ENCODE peak calls at places on chromosomes 2 and 18, in six cellular contexts. U is fibroblast of pulmonary artery, P is choroid plexus epithelial cell, E is lower leg skin, F is cardiac muscle cell, I is RWPE2. Q is an unnamed sample.
A peak's percentile ranks its signal among the peaks of the same experiment; 100 is the strongest.

GRCh38 chr2:167249197-167249596 is 360.9 kb downstream of the XIRP2 start:
- DNase-seq in P (peak; percentile 34), F (no peak), E (no peak), U (peak; percentile 11), I (no peak), Q (no peak)

GRCh38 chr18:26436176-26437031 is 111.9 kb downstream of the KCTD1 start:
- DNase-seq in P (peak; percentile 93), E (no peak), F (no peak), I (no peak), U (peak; percentile 79), Q (peak; percentile 90)

GRCh38 chr18:44973282-44973681 is 292.6 kb downstream of the SETBP1 start:
- DNase-seq in I (no peak), F (no peak), P (peak; percentile 41), U (peak; percentile 17), E (no peak), Q (peak; percentile 12)

GRCh38 chr18:79068946-79069791 is at the start of gene ATP9B:
- DNase-seq in P (peak; percentile 99), E (peak; percentile 95), F (peak; percentile 96), I (peak; percentile 96), U (peak; percentile 99), Q (peak; percentile 85)

GRCh38 chr2:29323961-29324360 is 208.7 kb downstream of the CLIP4 start:
- DNase-seq in F (no peak), U (peak; percentile 29), E (no peak), I (no peak), P (no peak), Q (no peak)

GRCh38 chr18:21486905-21487437 is 113.5 kb downstream of the ESCO1 start:
- DNase-seq in U (no peak), F (no peak), I (no peak), P (no peak), E (no peak), Q (no peak)

GRCh38 chr2:31247671-31248070 is 13.7 kb downstream of the EHD3 start:
- DNase-seq in P (peak; percentile 52), I (no peak), F (no peak), U (no peak), E (no peak), Q (no peak)

GRCh38 chr18:3115430-3116025 is 102.6 kb upstream of the LPIN2 start:
- DNase-seq in U (no peak), F (no peak), I (no peak), P (no peak), E (no peak), Q (peak; percentile 23)

GRCh38 chr2:26891-27290 is 19.4 kb downstream of the FAM110C start:
- DNase-seq in P (no peak), F (no peak), E (no peak), U (no peak), I (no peak), Q (no peak)

GRCh38 chr2:178404380-178404767 is 46.6 kb downstream of the PRKRA start:
- DNase-seq in I (no peak), F (no peak), P (peak; percentile 78), E (no peak), U (peak; percentile 73), Q (peak; percentile 70)

GRCh38 chr2:96961551-96961950 is 24.8 kb downstream of the FAM178B start:
- DNase-seq in E (no peak), U (no peak), P (no peak), I (no peak), F (no peak), Q (no peak)

GRCh38 chr2:238502088-238502810 is 75.5 kb downstream of the ASB1 start:
- DNase-seq in E (no peak), F (no peak), U (no peak), I (no peak), P (no peak), Q (no peak)

GRCh38 chr2:112529751-112530150 is 12.5 kb upstream of the POLR1B start:
- DNase-seq in E (no peak), I (no peak), P (no peak), F (no peak), U (no peak), Q (no peak)

GRCh38 chr2:19480664-19481063 is 122.2 kb upstream of the OSR1 start:
- DNase-seq in F (no peak), U (no peak), I (no peak), P (no peak), E (no peak), Q (no peak)

GRCh38 chr2:237701033-237701858 is 73.9 kb downstream of the LRRFIP1 start:
- DNase-seq in P (no peak), F (no peak), I (no peak), U (no peak), E (no peak), Q (no peak)

GRCh38 chr18:78717766-78718150 is 261.9 kb upstream of the SALL3 start:
- DNase-seq in E (no peak), U (no peak), F (no peak), I (no peak), P (no peak), Q (no peak)

GRCh38 chr2:140308706-140309105 is 1528.5 kb upstream of the NXPH2 start:
- DNase-seq in E (no peak), I (no peak), P (peak; percentile 4), F (no peak), U (peak; percentile 4), Q (no peak)

GRCh38 chr2:111623380-111623779 is 260.6 kb downstream of the ANAPC1 start:
- DNase-seq in E (no peak), P (no peak), F (no peak), U (no peak), I (no peak), Q (no peak)

GRCh38 chr2:205464681-205465080 is 217.6 kb upstream of the NRP2 start:
- DNase-seq in F (no peak), I (no peak), U (no peak), E (no peak), P (no peak), Q (no peak)

DNA sequence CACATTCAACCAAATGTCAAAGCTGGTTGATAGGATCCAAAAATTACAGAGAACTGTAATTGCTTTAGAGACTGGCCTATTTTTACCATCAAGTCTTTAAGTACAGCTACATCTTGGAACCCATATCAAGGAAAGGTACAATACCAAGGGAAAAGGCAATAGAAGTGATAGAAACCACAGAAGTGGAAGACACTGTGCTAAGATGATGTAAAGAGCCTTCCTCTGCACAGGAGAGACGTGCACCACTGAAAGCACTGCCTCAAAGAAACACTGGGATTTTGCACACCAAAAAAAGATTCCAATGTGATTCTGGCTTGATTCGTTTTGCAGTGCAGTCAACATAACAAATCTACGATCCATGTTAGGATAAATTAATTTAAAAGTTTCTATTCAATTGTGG is 103.1 kb downstream of the BCL2 start:
- DNase-seq in U (no peak), F (no peak), P (no peak), E (no peak), I (no peak), Q (no peak)
- H3K4me3 ChIP-seq in U (no peak overlapping the region), F (no peak overlapping the region), P (no peak overlapping the region), E (no peak overlapping the region), I (no peak overlapping the region), Q (no peak overlapping the region)

DNA sequence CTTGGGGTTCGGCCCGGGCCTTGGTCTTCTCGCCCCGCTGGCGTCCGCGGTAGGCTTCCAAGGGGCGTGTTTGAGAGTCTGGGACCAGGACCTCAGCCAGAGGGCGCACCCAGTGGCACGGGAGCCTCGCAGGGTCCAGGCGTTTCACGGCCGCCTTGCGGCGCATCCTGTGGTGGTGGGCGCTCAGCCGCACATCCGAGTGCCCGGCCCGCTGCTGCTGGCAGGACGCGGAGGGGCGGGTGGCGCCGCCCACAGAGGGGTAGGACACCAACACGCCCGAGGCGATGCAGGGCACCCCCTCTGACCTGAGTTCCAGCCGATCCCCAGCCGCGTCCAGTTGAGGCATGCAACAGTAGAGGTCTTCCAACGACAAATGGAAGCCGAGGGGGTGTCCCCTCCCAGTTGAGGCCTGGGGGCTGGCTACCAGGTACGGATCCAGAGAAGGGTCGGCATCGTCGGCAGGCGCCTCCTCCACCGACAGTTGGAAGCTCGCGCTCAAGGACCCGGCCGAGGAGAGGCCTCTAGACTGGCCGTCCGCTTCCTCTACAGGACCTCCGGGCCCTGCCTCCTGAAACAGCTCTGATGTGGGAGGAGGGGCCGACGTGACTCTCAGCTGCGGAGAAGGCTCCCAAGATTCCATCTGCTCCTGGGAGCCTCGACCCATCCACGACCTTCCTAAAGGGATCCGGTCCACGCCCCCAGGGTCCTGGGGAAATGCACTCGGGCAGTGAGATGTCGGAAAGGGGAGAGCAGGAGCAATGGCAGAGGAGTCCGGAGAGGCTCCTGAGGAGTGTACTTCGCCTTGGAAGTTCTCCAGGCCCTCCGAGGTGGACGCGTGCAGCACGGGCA is 6.3 kb downstream of the C2orf81 start:
- DNase-seq in U (no peak), I (no peak), F (no peak), E (no peak), P (no peak), Q (no peak)
- TF ChIP-seq CTCF in U (peak; percentile 3), I (no peak), F (peak; percentile 49), E (no peak), P (peak; percentile 41), Q (peak; percentile 50)

GRCh38 chr2:224645722-224646121 is 60.6 kb upstream of the CUL3 start:
- DNase-seq in E (no peak), I (no peak), U (no peak), F (no peak), P (no peak), Q (no peak)
- H3K4me3 ChIP-seq in E (no peak overlapping the region), I (no peak overlapping the region), U (no peak overlapping the region), F (no peak overlapping the region), P (no peak overlapping the region), Q (no peak overlapping the region)

DNA sequence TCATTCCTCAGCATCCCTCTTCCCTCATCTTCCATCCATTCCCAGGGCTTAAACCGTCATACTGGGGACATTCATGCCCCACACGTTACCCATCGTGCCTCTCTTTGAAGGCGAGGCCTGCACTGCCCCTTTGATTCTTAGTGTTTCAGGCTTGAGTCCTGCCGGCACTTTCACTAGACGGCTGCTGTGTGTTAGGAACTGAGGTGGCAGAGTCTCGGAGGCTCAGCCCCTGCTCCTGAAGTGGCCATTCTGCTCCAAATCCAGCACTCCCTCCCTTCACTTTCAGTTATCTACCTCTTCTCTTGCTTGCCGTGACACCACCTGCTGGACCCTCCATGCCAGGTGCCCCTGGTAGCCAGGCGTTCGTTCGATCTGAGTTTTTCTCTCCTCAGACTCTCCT is 43.0 kb downstream of the GRHL1 start:
- DNase-seq in P (no peak), F (no peak), U (no peak), E (no peak), I (no peak), Q (no peak)
- TF ChIP-seq CTCF in P (no peak), F (no peak), U (no peak), E (no peak), I (no peak), Q (no peak)

DNA sequence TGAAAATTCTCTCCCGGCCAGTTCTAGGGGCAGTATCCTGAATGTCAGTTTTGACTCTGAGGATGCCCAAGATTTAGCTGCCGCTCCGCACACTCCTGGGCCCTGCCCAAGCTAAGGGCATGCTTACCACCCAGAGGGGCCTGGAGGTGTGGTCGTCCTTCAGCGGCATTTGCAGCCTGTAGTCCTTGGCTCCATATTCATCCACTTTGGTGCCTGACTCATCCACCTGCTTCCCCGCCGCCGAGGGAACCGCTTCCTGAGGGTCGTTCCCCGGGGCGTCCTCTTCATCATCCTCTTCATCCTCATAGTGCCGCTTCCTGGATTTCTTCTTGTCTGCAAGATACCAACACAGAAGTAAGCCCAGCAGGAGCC is 572 bp downstream of the ERCC3 start:
- DNase-seq in U (no peak), E (no peak), I (no peak), F (no peak), P (peak; percentile 17), Q (peak; percentile 17)
- H3K4me3 ChIP-seq in U (peak overlapping the region; percentile 93), E (peak overlapping the region; percentile 92), I (peak overlapping the region; percentile 88), F (peak overlapping the region; percentile 80), P (peak overlapping the region; percentile 75), Q (peak overlapping the region; percentile 69)

Q was measured in bronchial epithelial cell.